ENCODE peak calls at places on chromosomes 7 and 10, in seven cellular contexts. One of them, this sample, is unnamed.
A peak's percentile ranks its signal among the peaks of the same experiment; 100 is the strongest.

GRCh38 chr7:45610660-45611299 is 36.6 kb downstream of the ADCY1 start:
- DNase-seq in AG04449: no peak
- DNase-seq in GM04503: no peak
- DNase-seq in activated CD8-positive, alpha-beta T cell treated with anti-CD3 and anti-CD28 coated beads, Interleukin-2, amount 10 ng/mL, durations not matched to agents 7 days and 5 days: no peak
- DNase-seq in lower leg skin: no peak
- DNase-seq in HFFc6: no peak
- DNase-seq in foreskin fibroblast: no peak
- DNase-seq in this sample: no peak

GRCh38 chr10:26739087-26739631 is 41.7 kb downstream of the PDSS1 start:
- DNase-seq in activated CD8-positive, alpha-beta T cell treated with anti-CD3 and anti-CD28 coated beads, Interleukin-2, amount 10 ng/mL, durations not matched to agents 7 days and 5 days: no peak
- DNase-seq in foreskin fibroblast: no peak
- DNase-seq in HFFc6: no peak
- DNase-seq in lower leg skin: no peak
- DNase-seq in AG04449: no peak
- DNase-seq in GM04503: no peak
- DNase-seq in this sample: no peak

GRCh38 chr10:131222986-131223385 is 88.5 kb downstream of the TCERG1L start:
- DNase-seq in GM04503: no peak
- DNase-seq in AG04449: no peak
- DNase-seq in lower leg skin: no peak
- DNase-seq in activated CD8-positive, alpha-beta T cell treated with anti-CD3 and anti-CD28 coated beads, Interleukin-2, amount 10 ng/mL, durations not matched to agents 7 days and 5 days: no peak
- DNase-seq in foreskin fibroblast: no peak
- DNase-seq in HFFc6: no peak
- DNase-seq in this sample: no peak

GRCh38 chr7:158747408-158747807 is 42.8 kb upstream of the NCAPG2 start:
- DNase-seq in activated CD8-positive, alpha-beta T cell treated with anti-CD3 and anti-CD28 coated beads, Interleukin-2, amount 10 ng/mL, durations not matched to agents 7 days and 5 days: peak; percentile 15
- DNase-seq in HFFc6: no peak
- DNase-seq in GM04503: no peak
- DNase-seq in foreskin fibroblast: no peak
- DNase-seq in AG04449: no peak
- DNase-seq in lower leg skin: peak; percentile 48
- DNase-seq in this sample: no peak

GRCh38 chr10:77042706-77043105 is 594.9 kb downstream of the KCNMA1 start:
- DNase-seq in foreskin fibroblast: no peak
- DNase-seq in GM04503: no peak
- DNase-seq in lower leg skin: no peak
- DNase-seq in activated CD8-positive, alpha-beta T cell treated with anti-CD3 and anti-CD28 coated beads, Interleukin-2, amount 10 ng/mL, durations not matched to agents 7 days and 5 days: no peak
- DNase-seq in AG04449: no peak
- DNase-seq in HFFc6: no peak
- DNase-seq in this sample: no peak

GRCh38 chr10:100008142-100008522 is 1.6 kb downstream of the DNMBP start:
- DNase-seq in foreskin fibroblast: peak; percentile 56
- DNase-seq in HFFc6: no peak
- DNase-seq in lower leg skin: no peak
- DNase-seq in activated CD8-positive, alpha-beta T cell treated with anti-CD3 and anti-CD28 coated beads, Interleukin-2, amount 10 ng/mL, durations not matched to agents 7 days and 5 days: no peak
- DNase-seq in AG04449: no peak
- DNase-seq in GM04503: no peak
- DNase-seq in this sample: no peak

GRCh38 chr10:228366-228765 is 93.1 kb downstream of the ZMYND11 start:
- DNase-seq in lower leg skin: no peak
- DNase-seq in AG04449: no peak
- DNase-seq in activated CD8-positive, alpha-beta T cell treated with anti-CD3 and anti-CD28 coated beads, Interleukin-2, amount 10 ng/mL, durations not matched to agents 7 days and 5 days: no peak
- DNase-seq in HFFc6: no peak
- DNase-seq in GM04503: no peak
- DNase-seq in foreskin fibroblast: no peak
- DNase-seq in this sample: no peak

GRCh38 chr7:13850185-13850752 is 139.2 kb downstream of the ETV1 start:
- DNase-seq in activated CD8-positive, alpha-beta T cell treated with anti-CD3 and anti-CD28 coated beads, Interleukin-2, amount 10 ng/mL, durations not matched to agents 7 days and 5 days: peak; percentile 73
- DNase-seq in GM04503: peak; percentile 98
- DNase-seq in HFFc6: peak; percentile 99
- DNase-seq in foreskin fibroblast: peak; percentile 98
- DNase-seq in lower leg skin: no peak
- DNase-seq in AG04449: peak; percentile 98
- DNase-seq in this sample: peak; percentile 97

GRCh38 chr7:6650086-6650485 is 13.0 kb downstream of the ZNF316 start:
- DNase-seq in activated CD8-positive, alpha-beta T cell treated with anti-CD3 and anti-CD28 coated beads, Interleukin-2, amount 10 ng/mL, durations not matched to agents 7 days and 5 days: no peak
- DNase-seq in GM04503: no peak
- DNase-seq in lower leg skin: peak; percentile 46
- DNase-seq in foreskin fibroblast: no peak
- DNase-seq in HFFc6: no peak
- DNase-seq in AG04449: no peak
- DNase-seq in this sample: no peak

GRCh38 chr10:131144711-131145375 is 166.7 kb downstream of the TCERG1L start:
- DNase-seq in foreskin fibroblast: no peak
- DNase-seq in GM04503: no peak
- DNase-seq in AG04449: no peak
- DNase-seq in activated CD8-positive, alpha-beta T cell treated with anti-CD3 and anti-CD28 coated beads, Interleukin-2, amount 10 ng/mL, durations not matched to agents 7 days and 5 days: no peak
- DNase-seq in HFFc6: no peak
- DNase-seq in lower leg skin: no peak
- DNase-seq in this sample: no peak

GRCh38 chr7:43302211-43302711 is 189.8 kb downstream of the HECW1 start:
- DNase-seq in activated CD8-positive, alpha-beta T cell treated with anti-CD3 and anti-CD28 coated beads, Interleukin-2, amount 10 ng/mL, durations not matched to agents 7 days and 5 days: no peak
- DNase-seq in lower leg skin: no peak
- DNase-seq in GM04503: no peak
- DNase-seq in HFFc6: peak; percentile 60
- DNase-seq in foreskin fibroblast: peak; percentile 51
- DNase-seq in AG04449: no peak
- DNase-seq in this sample: no peak

GRCh38 chr10:28890121-28890950 is 213.0 kb downstream of the BAMBI start:
- DNase-seq in foreskin fibroblast: no peak
- DNase-seq in activated CD8-positive, alpha-beta T cell treated with anti-CD3 and anti-CD28 coated beads, Interleukin-2, amount 10 ng/mL, durations not matched to agents 7 days and 5 days: no peak
- DNase-seq in lower leg skin: no peak
- DNase-seq in AG04449: no peak
- DNase-seq in GM04503: no peak
- DNase-seq in HFFc6: no peak
- DNase-seq in this sample: no peak

GRCh38 chr7:14861456-14861855 is 41.1 kb downstream of the DGKB start:
- DNase-seq in lower leg skin: no peak
- DNase-seq in HFFc6: no peak
- DNase-seq in foreskin fibroblast: no peak
- DNase-seq in AG04449: no peak
- DNase-seq in activated CD8-positive, alpha-beta T cell treated with anti-CD3 and anti-CD28 coated beads, Interleukin-2, amount 10 ng/mL, durations not matched to agents 7 days and 5 days: no peak
- DNase-seq in GM04503: no peak
- DNase-seq in this sample: no peak

GRCh38 chr10:63068246-63068645 is 64.9 kb upstream of the NRBF2 start:
- DNase-seq in AG04449: no peak
- DNase-seq in activated CD8-positive, alpha-beta T cell treated with anti-CD3 and anti-CD28 coated beads, Interleukin-2, amount 10 ng/mL, durations not matched to agents 7 days and 5 days: no peak
- DNase-seq in HFFc6: no peak
- DNase-seq in GM04503: no peak
- DNase-seq in lower leg skin: no peak
- DNase-seq in foreskin fibroblast: no peak
- DNase-seq in this sample: no peak

GRCh38 chr7:83633516-83633915 is 15.4 kb downstream of the SEMA3E start:
- DNase-seq in AG04449: no peak
- DNase-seq in HFFc6: no peak
- DNase-seq in lower leg skin: no peak
- DNase-seq in GM04503: no peak
- DNase-seq in foreskin fibroblast: no peak
- DNase-seq in activated CD8-positive, alpha-beta T cell treated with anti-CD3 and anti-CD28 coated beads, Interleukin-2, amount 10 ng/mL, durations not matched to agents 7 days and 5 days: no peak
- DNase-seq in this sample: no peak

GRCh38 chr10:125843603-125844329 is 20.4 kb downstream of the BCCIP start:
- DNase-seq in activated CD8-positive, alpha-beta T cell treated with anti-CD3 and anti-CD28 coated beads, Interleukin-2, amount 10 ng/mL, durations not matched to agents 7 days and 5 days: no peak
- DNase-seq in lower leg skin: no peak
- DNase-seq in foreskin fibroblast: no peak
- DNase-seq in HFFc6: no peak
- DNase-seq in AG04449: no peak
- DNase-seq in GM04503: no peak
- DNase-seq in this sample: no peak

GRCh38 chr10:69025370-69025896 is 36.8 kb downstream of the KIFBP start:
- DNase-seq in GM04503: no peak
- DNase-seq in HFFc6: no peak
- DNase-seq in AG04449: no peak
- DNase-seq in foreskin fibroblast: no peak
- DNase-seq in activated CD8-positive, alpha-beta T cell treated with anti-CD3 and anti-CD28 coated beads, Interleukin-2, amount 10 ng/mL, durations not matched to agents 7 days and 5 days: no peak
- DNase-seq in lower leg skin: no peak
- DNase-seq in this sample: no peak

GRCh38 chr7:157339777-157340677 is 3.2 kb downstream of the DNAJB6 start:
- DNase-seq in foreskin fibroblast: peak; percentile 62
- DNase-seq in lower leg skin: peak; percentile 92
- DNase-seq in AG04449: no peak
- DNase-seq in HFFc6: peak; percentile 71
- DNase-seq in GM04503: no peak
- DNase-seq in activated CD8-positive, alpha-beta T cell treated with anti-CD3 and anti-CD28 coated beads, Interleukin-2, amount 10 ng/mL, durations not matched to agents 7 days and 5 days: peak; percentile 80
- DNase-seq in this sample: peak; percentile 58

GRCh38 chr7:151782598-151783448 is 94.1 kb downstream of the PRKAG2 start:
- DNase-seq in GM04503: no peak
- DNase-seq in AG04449: no peak
- DNase-seq in HFFc6: peak; percentile 7
- DNase-seq in activated CD8-positive, alpha-beta T cell treated with anti-CD3 and anti-CD28 coated beads, Interleukin-2, amount 10 ng/mL, durations not matched to agents 7 days and 5 days: peak; percentile 83
- DNase-seq in lower leg skin: peak; percentile 95
- DNase-seq in foreskin fibroblast: peak; percentile 24
- DNase-seq in this sample: no peak

GRCh38 chr7:153524070-153524601 is 528.1 kb upstream of the DPP6 start:
- DNase-seq in HFFc6: no peak
- DNase-seq in activated CD8-positive, alpha-beta T cell treated with anti-CD3 and anti-CD28 coated beads, Interleukin-2, amount 10 ng/mL, durations not matched to agents 7 days and 5 days: no peak
- DNase-seq in GM04503: no peak
- DNase-seq in foreskin fibroblast: no peak
- DNase-seq in AG04449: no peak
- DNase-seq in lower leg skin: no peak
- DNase-seq in this sample: no peak

GRCh38 chr7:12714436-12714737 is 27.0 kb downstream of the ARL4A start:
- DNase-seq in foreskin fibroblast: no peak
- DNase-seq in HFFc6: no peak
- DNase-seq in lower leg skin: no peak
- DNase-seq in AG04449: no peak
- DNase-seq in GM04503: no peak
- DNase-seq in activated CD8-positive, alpha-beta T cell treated with anti-CD3 and anti-CD28 coated beads, Interleukin-2, amount 10 ng/mL, durations not matched to agents 7 days and 5 days: no peak
- DNase-seq in this sample: no peak

GRCh38 chr10:79093658-79094411 is 25.1 kb downstream of the ZMIZ1 start:
- DNase-seq in AG04449: no peak
- DNase-seq in HFFc6: no peak
- DNase-seq in GM04503: no peak
- DNase-seq in foreskin fibroblast: no peak
- DNase-seq in lower leg skin: peak; percentile 92
- DNase-seq in activated CD8-positive, alpha-beta T cell treated with anti-CD3 and anti-CD28 coated beads, Interleukin-2, amount 10 ng/mL, durations not matched to agents 7 days and 5 days: no peak
- DNase-seq in this sample: peak; percentile 64

GRCh38 chr7:52285689-52286088 is 749.7 kb upstream of the POM121L12 start:
- DNase-seq in HFFc6: no peak
- DNase-seq in GM04503: no peak
- DNase-seq in AG04449: no peak
- DNase-seq in activated CD8-positive, alpha-beta T cell treated with anti-CD3 and anti-CD28 coated beads, Interleukin-2, amount 10 ng/mL, durations not matched to agents 7 days and 5 days: no peak
- DNase-seq in foreskin fibroblast: no peak
- DNase-seq in lower leg skin: no peak
- DNase-seq in this sample: no peak